ENCODE peak calls at places on chromosomes 12 and 14, in eight cellular contexts. G, N, L, Q, R, M, F and K are unnamed samples.

GRCh38 chr12:27539191-27539631 is 15.2 kb downstream of the PPFIBP1 start:
- DNase-seq in R (no peak), G (no peak), M (no peak), N (no peak), F (no peak), Q (no peak), L (no peak), K (no peak)

GRCh38 chr12:795305-795704 is 42.9 kb downstream of the WNK1 start:
- DNase-seq in R (no peak), L (no peak), N (no peak), F (peak; percentile 38), Q (no peak), G (no peak), M (no peak), K (no peak)

GRCh38 chr12:26746315-26746714 is 86.7 kb downstream of the ITPR2 start:
- DNase-seq in R (no peak), N (peak; percentile 59), Q (no peak), L (no peak), F (no peak), G (no peak), M (peak; percentile 68), K (no peak)

GRCh38 chr12:50224026-50224692 is 57.0 kb upstream of the CERS5 start:
- DNase-seq in R (no peak), M (no peak), L (no peak), Q (no peak), F (no peak), N (peak; percentile 78), G (peak; percentile 51), K (peak; percentile 87)

GRCh38 chr14:56081139-56081538 is 37.1 kb upstream of the PELI2 start:
- DNase-seq in R (no peak), N (no peak), L (no peak), M (no peak), Q (no peak), F (no peak), G (no peak), K (no peak)

GRCh38 chr14:95541932-95542554 is 7.2 kb downstream of the GLRX5 start:
- DNase-seq in R (no peak), G (no peak), F (no peak), Q (no peak), N (no peak), L (no peak), M (no peak), K (no peak)

GRCh38 chr14:25836647-25837046 is 761.2 kb downstream of the NOVA1 start:
- DNase-seq in R (no peak), L (no peak), Q (no peak), F (no peak), N (no peak), G (no peak), M (no peak), K (no peak)

GRCh38 chr14:52023518-52023917 is 34.2 kb downstream of the RTRAF start:
- DNase-seq in G (no peak), R (no peak), L (no peak), M (peak; percentile 68), Q (no peak), N (no peak), F (no peak), K (no peak)

GRCh38 chr12:124730455-124730932 is 133.2 kb downstream of the SCARB1 start:
- DNase-seq in L (no peak), F (no peak), M (peak; percentile 53), G (peak; percentile 58), N (no peak), R (peak; percentile 34), Q (no peak), K (no peak)

GRCh38 chr14:61231810-61232209 is 49.3 kb downstream of the TMEM30B start:
- DNase-seq in Q (no peak), M (no peak), R (no peak), L (no peak), F (no peak), G (no peak), N (no peak), K (no peak)

GRCh38 chr12:18837025-18837424 is 99.1 kb downstream of the CAPZA3 start:
- DNase-seq in F (no peak), G (no peak), R (no peak), L (no peak), N (peak; percentile 6), Q (no peak), M (peak; percentile 1), K (no peak)

GRCh38 chr14:24343795-24344660 is 4.2 kb upstream of the RIPK3 start:
- DNase-seq in L (no peak), F (no peak), N (no peak), M (no peak), R (no peak), Q (no peak), G (no peak), K (no peak)

GRCh38 chr12:25694072-25694471 is 141.0 kb upstream of the LMNTD1 start:
- DNase-seq in F (no peak), N (peak; percentile 73), L (no peak), R (no peak), G (no peak), M (peak; percentile 54), Q (no peak), K (no peak)

GRCh38 chr14:100030441-100031153 is 34.6 kb upstream of the EVL start:
- DNase-seq in Q (no peak), R (no peak), G (no peak), M (peak; percentile 32), L (no peak), F (no peak), N (peak; percentile 50), K (no peak)

GRCh38 chr12:108157856-108158255 is 28.8 kb downstream of the WSCD2 start:
- DNase-seq in Q (no peak), L (no peak), F (no peak), R (no peak), G (no peak), N (no peak), M (no peak), K (no peak)

GRCh38 chr12:123941485-123942276 is 30.9 kb downstream of the CCDC92 start:
- DNase-seq in N (no peak), L (no peak), G (no peak), F (no peak), R (no peak), Q (no peak), M (no peak), K (no peak)

GRCh38 chr12:70919597-70920035 is 922 bp downstream of the PTPRR start:
- DNase-seq in L (no peak), N (peak; percentile 5), R (no peak), Q (no peak), F (no peak), M (no peak), G (no peak), K (peak; percentile 7)

GRCh38 chr14:85528080-85528881 is 1.7 kb upstream of the FLRT2 start:
- DNase-seq in N (peak; percentile 61), R (no peak), G (peak; percentile 35), L (no peak), Q (no peak), M (peak; percentile 56), F (no peak), K (peak; percentile 81)

GRCh38 chr14:71163842-71164500 is 256.7 kb downstream of the PCNX1 start:
- DNase-seq in F (no peak), G (no peak), L (no peak), Q (no peak), M (no peak), N (no peak), R (no peak), K (no peak)

GRCh38 chr12:59742831-59743230 is 147.0 kb downstream of the SLC16A7 start:
- DNase-seq in M (no peak), F (no peak), G (no peak), R (no peak), Q (no peak), N (no peak), L (no peak), K (no peak)

GRCh38 chr14:88835661-88836060 is 11.2 kb downstream of the TTC8 start:
- DNase-seq in N (no peak), F (no peak), L (no peak), R (no peak), G (no peak), M (no peak), Q (no peak), K (no peak)

GRCh38 chr12:81722004-81722403 is 37.1 kb downstream of the PPFIA2 start:
- DNase-seq in R (no peak), Q (no peak), G (no peak), F (no peak), N (no peak), M (no peak), L (no peak), K (no peak)

GRCh38 chr12:96502477-96502876 is 13.1 kb downstream of the CFAP54 start:
- DNase-seq in N (peak; percentile 35), F (no peak), L (no peak), M (no peak), R (no peak), G (no peak), Q (no peak), K (no peak)

GRCh38 chr14:61218765-61219164 is 62.4 kb downstream of the TMEM30B start:
- DNase-seq in M (no peak), Q (no peak), F (no peak), N (no peak), R (no peak), L (no peak), G (no peak), K (no peak)

GRCh38 chr14:56888274-56888673 is 78.0 kb upstream of the OTX2 start:
- DNase-seq in G (no peak), R (no peak), F (no peak), Q (no peak), L (no peak), N (no peak), M (no peak), K (peak; percentile 83)

GRCh38 chr14:40697221-40697620 is 909.5 kb upstream of the LRFN5 start:
- DNase-seq in M (no peak), N (peak; percentile 35), L (no peak), Q (no peak), R (no peak), G (no peak), F (no peak), K (no peak)